ENCODE peak calls at places on chromosomes 6 and 20, in four cellular contexts. Q is prostate gland, L is fibroblast of lung, X is lower leg skin. C is an unnamed sample.

GRCh38 chr6:90939906-90940305 is 353.0 kb upstream of the MAP3K7 start:
- DNase-seq in Q (no peak), L (no peak), X (no peak), C (no peak)

GRCh38 chr6:21593412-21593926 is at the start of gene SOX4:
- DNase-seq in Q (peak; percentile 96), L (peak; percentile 98), X (peak; percentile 98), C (peak; percentile 97)

GRCh38 chr20:24764027-24764797 is 184.9 kb upstream of the CST7 start:
- DNase-seq in Q (no peak), L (no peak), X (peak; percentile 57), C (no peak)

GRCh38 chr6:55065020-55065419 is 109.3 kb upstream of the HCRTR2 start:
- DNase-seq in Q (no peak), L (no peak), X (no peak), C (no peak)

GRCh38 chr6:16157909-16158308 is 29.0 kb downstream of the MYLIP start:
- DNase-seq in Q (no peak), L (no peak), X (no peak), C (no peak)

GRCh38 chr20:10509411-10509810 is 74.3 kb downstream of the SLX4IP start:
- DNase-seq in Q (no peak), L (no peak), X (no peak), C (no peak)

GRCh38 chr6:110687326-110687725 is 127.9 kb downstream of the CDK19 start:
- DNase-seq in Q (no peak), L (no peak), X (no peak), C (no peak)

GRCh38 chr6:98547634-98548033 is 286.7 kb upstream of the POU3F2 start:
- DNase-seq in Q (no peak), L (no peak), X (no peak), C (no peak)

GRCh38 chr20:59822291-59823029 is 111.0 kb downstream of the SYCP2 start:
- DNase-seq in Q (no peak), L (no peak), X (peak; percentile 74), C (no peak)

GRCh38 chr6:145977881-145978280 is 13.7 kb upstream of the SHPRH start:
- DNase-seq in Q (no peak), L (no peak), X (no peak), C (no peak)

GRCh38 chr6:170172825-170173231 is 118.0 kb downstream of the DLL1 start:
- DNase-seq in Q (peak; percentile 2), L (no peak), X (peak; percentile 78), C (no peak)

GRCh38 chr6:134703206-134703605 is 246.7 kb downstream of the ALDH8A1 start:
- DNase-seq in Q (no peak), L (no peak), X (no peak), C (no peak)

GRCh38 chr20:50678213-50678898 is 13.0 kb downstream of the RIPOR3 start:
- DNase-seq in Q (no peak), L (no peak), X (no peak), C (peak; percentile 49)

GRCh38 chr6:129321303-129321702 is 388.7 kb downstream of the ARHGAP18 start:
- DNase-seq in Q (no peak), L (no peak), X (no peak), C (no peak)

GRCh38 chr6:136921521-136921935 is 573 bp upstream of the SLC35D3 start:
- DNase-seq in Q (no peak), L (no peak), X (no peak), C (no peak)

GRCh38 chr20:48339147-48339985 is 488.4 kb downstream of the PREX1 start:
- DNase-seq in Q (peak; percentile 12), L (peak; percentile 71), X (peak; percentile 75), C (peak; percentile 78)

GRCh38 chr6:36489426-36489825 is 46.6 kb downstream of the KCTD20 start:
- DNase-seq in Q (no peak), L (no peak), X (no peak), C (no peak)

GRCh38 chr6:125528614-125529013 is 220.8 kb upstream of the HEY2 start:
- DNase-seq in Q (no peak), L (no peak), X (no peak), C (no peak)

GRCh38 chr6:170174124-170174770 is 116.6 kb downstream of the DLL1 start:
- DNase-seq in Q (peak; percentile 4), L (no peak), X (peak; percentile 82), C (no peak)

GRCh38 chr20:13455713-13456112 is 183.0 kb downstream of the TASP1 start:
- DNase-seq in Q (peak; percentile 6), L (peak; percentile 33), X (no peak), C (peak; percentile 46)

GRCh38 chr20:38873050-38873581 is 53.1 kb upstream of the FAM83D start:
- DNase-seq in Q (no peak), L (no peak), X (no peak), C (no peak)

GRCh38 chr20:37334450-37334849 is 11.5 kb upstream of the SRC start:
- DNase-seq in Q (no peak), L (no peak), X (no peak), C (no peak)

GRCh38 chr6:105080279-105080678 is 99.5 kb downstream of the POPDC3 start:
- DNase-seq in Q (no peak), L (no peak), X (no peak), C (no peak)

GRCh38 chr20:10571313-10571815 is 102.4 kb downstream of the JAG1 start:
- DNase-seq in Q (no peak), L (no peak), X (no peak), C (no peak)

GRCh38 chr6:169976301-169977081 is 225.1 kb downstream of the ERMARD start:
- DNase-seq in Q (no peak), L (no peak), X (peak; percentile 78), C (no peak)

GRCh38 chr6:56401477-56402070 is 154.2 kb upstream of the COL21A1 start:
- DNase-seq in Q (no peak), L (no peak), X (no peak), C (no peak)

GRCh38 chr20:45138451-45139300 is 14.4 kb upstream of the WFDC12 start:
- DNase-seq in Q (no peak), L (no peak), X (peak; percentile 91), C (no peak)

GRCh38 chr6:63923139-63923739 is 287.6 kb downstream of the PHF3 start:
- DNase-seq in Q (no peak), L (peak; percentile 61), X (no peak), C (peak; percentile 61)

GRCh38 chr6:20706293-20707165 is 172.3 kb downstream of the CDKAL1 start:
- DNase-seq in Q (no peak), L (peak; percentile 43), X (no peak), C (peak; percentile 35)

GRCh38 chr20:14775778-14776177 is 438.4 kb upstream of the FLRT3 start:
- DNase-seq in Q (peak; percentile 94), L (peak; percentile 7), X (no peak), C (peak; percentile 41)

GRCh38 chr6:149235130-149235561 is 82.4 kb upstream of the TAB2 start:
- DNase-seq in Q (no peak), L (peak; percentile 93), X (no peak), C (peak; percentile 78)

GRCh38 chr20:63006611-63007471 is at the start of gene BHLHE23:
- DNase-seq in Q (no peak), L (no peak), X (no peak), C (no peak)

GRCh38 chr6:22583927-22584326 is 14.6 kb downstream of the HDGFL1 start:
- DNase-seq in Q (no peak), L (no peak), X (no peak), C (no peak)

GRCh38 chr6:89284963-89285735 is 29.9 kb downstream of the GABRR2 start:
- DNase-seq in Q (no peak), L (no peak), X (peak; percentile 77), C (no peak)

GRCh38 chr6:63740709-63741108 is 105.1 kb downstream of the PHF3 start:
- DNase-seq in Q (no peak), L (peak; percentile 82), X (no peak), C (peak; percentile 83)

GRCh38 chr20:62642666-62643520 is 590 bp downstream of the SLCO4A1 start:
- DNase-seq in Q (no peak), L (peak; percentile 8), X (no peak), C (peak; percentile 30)

GRCh38 chr6:79718509-79719247 is 87.5 kb downstream of the SH3BGRL2 start:
- DNase-seq in Q (no peak), L (peak; percentile 27), X (no peak), C (peak; percentile 66)

DNA sequence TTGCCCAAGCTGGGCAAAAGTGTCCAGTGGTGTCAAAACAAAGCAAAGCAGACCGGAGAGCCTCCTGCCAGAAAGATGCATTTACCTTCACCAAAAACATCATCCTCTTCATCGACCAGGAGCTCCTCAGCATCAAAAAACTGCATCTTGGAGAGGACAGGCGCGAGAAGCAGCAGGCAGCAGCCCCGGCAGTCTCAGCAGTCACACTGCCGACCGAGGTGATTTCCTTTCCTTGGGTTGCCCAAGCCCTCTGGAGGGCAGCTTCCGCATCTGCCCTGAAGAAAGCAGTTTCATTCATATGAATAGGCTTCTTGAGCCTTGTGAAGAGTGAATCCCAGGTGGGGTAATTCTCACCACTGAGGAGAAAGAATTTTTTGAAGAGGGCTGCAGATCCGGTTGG is at the start of gene RIPOR2:
- DNase-seq in Q (no peak), L (no peak), X (no peak), C (no peak)
- TF ChIP-seq CTCF in Q (no peak), L (no peak), X (no peak), C (no peak)

DNA sequence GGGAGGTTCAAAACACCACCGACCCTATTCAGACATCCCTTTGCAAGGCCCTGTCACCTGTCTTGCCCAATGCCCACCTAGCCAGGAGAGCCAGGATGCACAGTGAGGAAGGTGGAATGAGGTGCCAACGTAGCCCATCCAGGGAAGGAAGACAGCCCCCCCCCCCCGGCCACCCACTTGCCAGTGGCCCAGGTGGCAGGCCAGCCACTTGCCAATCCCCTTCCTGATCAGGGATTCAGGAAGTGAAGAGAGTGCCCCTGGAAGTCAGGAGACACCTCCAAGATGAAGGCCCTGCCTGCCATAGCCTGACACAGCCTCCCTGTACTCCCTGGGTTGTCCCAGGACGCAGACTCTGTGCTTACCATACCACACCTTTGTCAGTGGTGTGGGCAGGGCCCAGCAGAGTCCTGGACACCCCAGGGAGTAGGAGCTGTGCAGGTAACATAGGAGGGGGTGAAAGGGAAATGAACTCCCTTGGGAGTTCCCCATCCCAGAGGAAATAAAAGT is 54.7 kb downstream of the MRPL14 start:
- DNase-seq in Q (no peak), L (no peak), X (no peak), C (no peak)
- H3K4me3 ChIP-seq in Q (peak overlapping the region; percentile 39), L (peak overlapping the region; percentile 57), X (no peak overlapping the region), C (peak overlapping the region; percentile 58)

DNA sequence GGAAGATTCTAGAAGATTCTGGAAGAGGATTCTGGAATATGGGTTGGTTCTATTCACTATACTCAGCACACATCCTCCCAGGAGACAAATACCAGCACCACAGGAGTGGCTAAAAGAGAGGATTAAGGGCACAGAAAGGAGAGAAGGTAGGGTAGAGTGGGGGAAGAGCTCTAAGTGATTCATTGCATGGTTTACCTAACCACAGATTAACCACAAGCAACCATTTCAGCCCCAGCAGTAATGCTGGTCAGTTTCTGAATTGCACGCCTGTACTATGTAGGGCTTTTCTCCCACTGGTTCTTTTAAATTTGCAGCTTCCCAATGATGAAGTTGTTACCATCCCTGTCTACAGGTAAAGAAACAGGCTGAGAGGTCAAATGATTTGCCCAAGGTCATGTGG is 192.7 kb upstream of the PMEPA1 start:
- DNase-seq in Q (no peak), L (no peak), X (no peak), C (no peak)
- TF ChIP-seq CTCF in Q (no peak), L (no peak), X (no peak), C (no peak)

GRCh38 chr6:168154263-168154917 is 75.4 kb upstream of the FRMD1 start:
- DNase-seq in Q (no peak), L (no peak), X (peak; percentile 70), C (no peak)

GRCh38 chr6:168156742-168157265 is 77.8 kb upstream of the FRMD1 start:
- DNase-seq in Q (no peak), L (no peak), X (peak; percentile 76), C (peak; percentile 4)

GRCh38 chr6:168155821-168156741 is 77.1 kb upstream of the FRMD1 start:
- DNase-seq in Q (no peak), L (no peak), X (peak; percentile 72), C (no peak)

GRCh38 chr6:168157272-168158007 is 78.4 kb upstream of the FRMD1 start:
- DNase-seq in Q (peak; percentile 56), L (peak; percentile 35), X (peak; percentile 82), C (peak; percentile 72)

GRCh38 chr6:168155193-168155592 is 76.2 kb upstream of the FRMD1 start:
- DNase-seq in Q (no peak), L (peak; percentile 12), X (no peak), C (peak; percentile 51)
- H3K4me3 ChIP-seq in Q (no peak overlapping the region), L (no peak overlapping the region), X (no peak overlapping the region), C (no peak overlapping the region)